ENCODE peak calls at places on chromosome 18, in five cellular contexts. G is NCI-H1694, Q is sciatic nerve, E is GM19239, J is T-helper 1 cell. S is an unnamed sample.

GRCh38 chr18:68418881-68419280 is 296.0 kb downstream of the TMX3 start:
- DNase-seq in G (no peak), Q (no peak), E (no peak), J (no peak), S (no peak)

GRCh38 chr18:22728016-22728415 is 205.1 kb upstream of the RBBP8 start:
- DNase-seq in G (no peak), Q (no peak), E (no peak), J (no peak), S (no peak)

GRCh38 chr18:44973282-44973681 is 292.6 kb downstream of the SETBP1 start:
- DNase-seq in G (no peak), Q (no peak), E (no peak), J (no peak), S (no peak)

GRCh38 chr18:49819071-49819662 is 5.8 kb upstream of the ACAA2 start:
- DNase-seq in G (no peak), Q (no peak), E (no peak), J (no peak), S (no peak)

GRCh38 chr18:46481048-46481846 is 175.8 kb downstream of the LOXHD1 start:
- DNase-seq in G (peak; percentile 51), Q (no peak), E (peak; percentile 44), J (peak; percentile 13), S (peak; percentile 65)

GRCh38 chr18:8794133-8794986 is 89.0 kb downstream of the MTCL1 start:
- DNase-seq in G (no peak), Q (no peak), E (no peak), J (no peak), S (peak; percentile 71)

GRCh38 chr18:44823782-44824181 is 143.1 kb downstream of the SETBP1 start:
- DNase-seq in G (no peak), Q (no peak), E (no peak), J (no peak), S (no peak)

GRCh38 chr18:23033079-23033478 is 100.0 kb downstream of the RBBP8 start:
- DNase-seq in G (no peak), Q (no peak), E (no peak), J (no peak), S (no peak)

GRCh38 chr18:58247363-58247834 is 203.4 kb downstream of the NEDD4L start:
- DNase-seq in G (peak; percentile 23), Q (no peak), E (no peak), J (no peak), S (no peak)

GRCh38 chr18:59022167-59022945 is 117.3 kb upstream of the SEC11C start:
- DNase-seq in G (no peak), Q (no peak), E (no peak), J (no peak), S (no peak)

GRCh38 chr18:27604583-27604982 is 419.5 kb upstream of the CHST9 start:
- DNase-seq in G (no peak), Q (no peak), E (no peak), J (no peak), S (no peak)

S was measured in Peyer's patch.